ENCODE peak calls at places on chromosomes 4 and X, in four cellular contexts. U is AG09319, H is HTR-8/SVneo, N is ovary. P is an unnamed sample.

GRCh38 chr4:165301833-165302232 is 25.6 kb upstream of the MSMO1 start:
- DNase-seq in H (no peak), U (no peak), N (no peak), P (no peak)

GRCh38 chrX:154409222-154409871 is at the start of gene DNASE1L1:
- DNase-seq in H (peak), U (peak), N (peak), P (no peak)

GRCh38 chr4:150150545-150151156 is 72.4 kb downstream of the DCLK2 start:
- DNase-seq in H (no peak), U (no peak), N (no peak), P (no peak)

GRCh38 chr4:146790515-146790914 is 151.8 kb downstream of the POU4F2 start:
- DNase-seq in U (no peak), N (no peak), H (no peak), P (no peak)

GRCh38 chrX:16075087-16075486 is 48.3 kb upstream of the GRPR start:
- DNase-seq in N (no peak), H (no peak), U (no peak), P (no peak)

GRCh38 chrX:132488092-132488749 is 617 bp downstream of the MBNL3 start:
- DNase-seq in U (no peak), N (no peak), H (no peak), P (no peak)

GRCh38 chrX:18390941-18391538 is 34.4 kb upstream of the CDKL5 start:
- DNase-seq in H (peak), N (peak), U (peak), P (peak)

GRCh38 chr4:84638092-84638491 is 55.2 kb downstream of the CDS1 start:
- DNase-seq in N (no peak), H (no peak), U (no peak), P (no peak)

GRCh38 chrX:70496491-70496890 is 51.9 kb downstream of the DLG3 start:
- DNase-seq in H (no peak), U (no peak), N (no peak), P (no peak)

GRCh38 chr4:176883681-176884418 is 91.1 kb upstream of the VEGFC start:
- DNase-seq in N (no peak), H (peak), U (no peak), P (no peak)

GRCh38 chrX:150324035-150324728 is 38.9 kb upstream of the MAMLD1 start:
- DNase-seq in U (peak), H (peak), N (no peak), P (peak)

GRCh38 chr4:132180020-132180427 is 969.1 kb upstream of the PCDH10 start:
- DNase-seq in N (no peak), U (no peak), H (no peak), P (no peak)

GRCh38 chrX:103565197-103565596 is 20.1 kb upstream of the TCEAL4 start:
- DNase-seq in U (no peak), N (no peak), H (no peak), P (no peak)

GRCh38 chr4:182384496-182385155 is 141.4 kb downstream of the TENM3 start:
- DNase-seq in U (no peak), N (no peak), H (no peak), P (no peak)

GRCh38 chr4:121273191-121273590 is 107.6 kb downstream of the QRFPR start:
- DNase-seq in H (no peak), N (no peak), U (no peak), P (no peak)

GRCh38 chrX:139831689-139832456 is 101.0 kb downstream of the ATP11C start:
- DNase-seq in U (peak), H (peak), N (no peak), P (no peak)

GRCh38 chr4:94852601-94853000 is 94.8 kb downstream of the BMPR1B start:
- DNase-seq in N (no peak), U (no peak), H (no peak), P (no peak)

GRCh38 chr4:140256941-140257340 is 103.0 kb upstream of the MAML3 start:
- DNase-seq in N (no peak), H (no peak), U (no peak), P (no peak)

GRCh38 chr4:184575306-184575705 is 73.9 kb downstream of the CASP3 start:
- DNase-seq in H (no peak), U (no peak), N (no peak), P (no peak)

GRCh38 chrX:69429339-69430014 is 74.6 kb upstream of the NALF2 start:
- DNase-seq in U (no peak), N (no peak), H (no peak), P (no peak)

GRCh38 chr4:42636591-42636990 is 20.3 kb downstream of the ATP8A1 start:
- DNase-seq in N (no peak), U (no peak), H (no peak), P (no peak)

GRCh38 chrX:116384406-116384805 is 52.0 kb upstream of the SLC6A14 start:
- DNase-seq in N (no peak), U (peak), H (no peak), P (no peak)